ENCODE peak calls at places on chromosomes 11 and 22, in nine cellular contexts. One of them, this sample, is unnamed.

GRCh38 chr22:41229730-41230398 is 10.9 kb downstream of the CHADL start:
- DNase-seq in activated CD4-positive, alpha-beta T cell treated with anti-CD3 and anti-CD28 coated beads for 36 hours: no peak
- DNase-seq in fibroblast of lung: no peak
- DNase-seq in effector memory CD4-positive, alpha-beta T cell: no peak
- DNase-seq in CD4-positive, alpha-beta T cell: no peak
- DNase-seq in CD8-positive, alpha-beta memory T cell: no peak
- DNase-seq in activated naive CD4-positive, alpha-beta T cell treated with anti-CD3 and anti-CD28 coated beads, Interleukin-2, amount 10 ng/mL, durations not matched to agents 7 days and 5 days: no peak
- DNase-seq in stimulated activated CD4-positive, alpha-beta T cell treated with anti-CD3 and anti-CD28 coated beads, Interleukin-15, amount 100 ng/mL, for 1 hour: no peak
- DNase-seq in activated T-cell treated with anti-CD3 and anti-CD28 coated beads for 48 hours: no peak
- DNase-seq in this sample: no peak

GRCh38 chr11:116357769-116358544 is 414.8 kb downstream of the BUD13 start:
- DNase-seq in activated CD4-positive, alpha-beta T cell treated with anti-CD3 and anti-CD28 coated beads for 36 hours: peak; percentile 27
- DNase-seq in activated T-cell treated with anti-CD3 and anti-CD28 coated beads for 48 hours: no peak
- DNase-seq in CD8-positive, alpha-beta memory T cell: no peak
- DNase-seq in stimulated activated CD4-positive, alpha-beta T cell treated with anti-CD3 and anti-CD28 coated beads, Interleukin-15, amount 100 ng/mL, for 1 hour: no peak
- DNase-seq in CD4-positive, alpha-beta T cell: no peak
- DNase-seq in activated naive CD4-positive, alpha-beta T cell treated with anti-CD3 and anti-CD28 coated beads, Interleukin-2, amount 10 ng/mL, durations not matched to agents 7 days and 5 days: no peak
- DNase-seq in effector memory CD4-positive, alpha-beta T cell: no peak
- DNase-seq in fibroblast of lung: peak; percentile 8
- DNase-seq in this sample: no peak

GRCh38 chr11:62611705-62612365 is 740 bp downstream of the EML3 start:
- DNase-seq in CD4-positive, alpha-beta T cell: no peak
- DNase-seq in activated CD4-positive, alpha-beta T cell treated with anti-CD3 and anti-CD28 coated beads for 36 hours: peak; percentile 72
- DNase-seq in fibroblast of lung: peak; percentile 74
- DNase-seq in stimulated activated CD4-positive, alpha-beta T cell treated with anti-CD3 and anti-CD28 coated beads, Interleukin-15, amount 100 ng/mL, for 1 hour: peak; percentile 38
- DNase-seq in activated T-cell treated with anti-CD3 and anti-CD28 coated beads for 48 hours: peak; percentile 40
- DNase-seq in effector memory CD4-positive, alpha-beta T cell: peak; percentile 12
- DNase-seq in activated naive CD4-positive, alpha-beta T cell treated with anti-CD3 and anti-CD28 coated beads, Interleukin-2, amount 10 ng/mL, durations not matched to agents 7 days and 5 days: peak; percentile 48
- DNase-seq in CD8-positive, alpha-beta memory T cell: peak; percentile 58
- DNase-seq in this sample: peak; percentile 60

GRCh38 chr22:33853200-33854097 is 66.8 kb downstream of the LARGE1 start:
- DNase-seq in CD4-positive, alpha-beta T cell: no peak
- DNase-seq in activated CD4-positive, alpha-beta T cell treated with anti-CD3 and anti-CD28 coated beads for 36 hours: peak; percentile 8
- DNase-seq in activated naive CD4-positive, alpha-beta T cell treated with anti-CD3 and anti-CD28 coated beads, Interleukin-2, amount 10 ng/mL, durations not matched to agents 7 days and 5 days: no peak
- DNase-seq in stimulated activated CD4-positive, alpha-beta T cell treated with anti-CD3 and anti-CD28 coated beads, Interleukin-15, amount 100 ng/mL, for 1 hour: no peak
- DNase-seq in CD8-positive, alpha-beta memory T cell: no peak
- DNase-seq in fibroblast of lung: peak; percentile 85
- DNase-seq in effector memory CD4-positive, alpha-beta T cell: no peak
- DNase-seq in activated T-cell treated with anti-CD3 and anti-CD28 coated beads for 48 hours: no peak
- DNase-seq in this sample: peak; percentile 77

GRCh38 chr11:59368238-59369022 is 9.7 kb downstream of the OR5AN1 start:
- DNase-seq in fibroblast of lung: no peak
- DNase-seq in CD8-positive, alpha-beta memory T cell: no peak
- DNase-seq in effector memory CD4-positive, alpha-beta T cell: no peak
- DNase-seq in stimulated activated CD4-positive, alpha-beta T cell treated with anti-CD3 and anti-CD28 coated beads, Interleukin-15, amount 100 ng/mL, for 1 hour: no peak
- DNase-seq in activated naive CD4-positive, alpha-beta T cell treated with anti-CD3 and anti-CD28 coated beads, Interleukin-2, amount 10 ng/mL, durations not matched to agents 7 days and 5 days: no peak
- DNase-seq in activated T-cell treated with anti-CD3 and anti-CD28 coated beads for 48 hours: no peak
- DNase-seq in CD4-positive, alpha-beta T cell: no peak
- DNase-seq in activated CD4-positive, alpha-beta T cell treated with anti-CD3 and anti-CD28 coated beads for 36 hours: no peak
- DNase-seq in this sample: no peak

GRCh38 chr22:38923463-38924196 is 33.8 kb upstream of the APOBEC3A start:
- DNase-seq in activated T-cell treated with anti-CD3 and anti-CD28 coated beads for 48 hours: no peak
- DNase-seq in effector memory CD4-positive, alpha-beta T cell: no peak
- DNase-seq in activated naive CD4-positive, alpha-beta T cell treated with anti-CD3 and anti-CD28 coated beads, Interleukin-2, amount 10 ng/mL, durations not matched to agents 7 days and 5 days: no peak
- DNase-seq in activated CD4-positive, alpha-beta T cell treated with anti-CD3 and anti-CD28 coated beads for 36 hours: no peak
- DNase-seq in CD4-positive, alpha-beta T cell: no peak
- DNase-seq in stimulated activated CD4-positive, alpha-beta T cell treated with anti-CD3 and anti-CD28 coated beads, Interleukin-15, amount 100 ng/mL, for 1 hour: no peak
- DNase-seq in fibroblast of lung: peak; percentile 92
- DNase-seq in CD8-positive, alpha-beta memory T cell: no peak
- DNase-seq in this sample: peak; percentile 89

GRCh38 chr11:67576742-67577475 is 6.7 kb upstream of the GSTP1 start:
- DNase-seq in CD8-positive, alpha-beta memory T cell: no peak
- DNase-seq in stimulated activated CD4-positive, alpha-beta T cell treated with anti-CD3 and anti-CD28 coated beads, Interleukin-15, amount 100 ng/mL, for 1 hour: no peak
- DNase-seq in fibroblast of lung: no peak
- DNase-seq in effector memory CD4-positive, alpha-beta T cell: no peak
- DNase-seq in CD4-positive, alpha-beta T cell: no peak
- DNase-seq in activated naive CD4-positive, alpha-beta T cell treated with anti-CD3 and anti-CD28 coated beads, Interleukin-2, amount 10 ng/mL, durations not matched to agents 7 days and 5 days: peak; percentile 28
- DNase-seq in activated T-cell treated with anti-CD3 and anti-CD28 coated beads for 48 hours: no peak
- DNase-seq in activated CD4-positive, alpha-beta T cell treated with anti-CD3 and anti-CD28 coated beads for 36 hours: peak; percentile 21
- DNase-seq in this sample: no peak

GRCh38 chr22:46589141-46589748 is 30.9 kb upstream of the GRAMD4 start:
- DNase-seq in activated naive CD4-positive, alpha-beta T cell treated with anti-CD3 and anti-CD28 coated beads, Interleukin-2, amount 10 ng/mL, durations not matched to agents 7 days and 5 days: no peak
- DNase-seq in fibroblast of lung: no peak
- DNase-seq in CD8-positive, alpha-beta memory T cell: no peak
- DNase-seq in activated CD4-positive, alpha-beta T cell treated with anti-CD3 and anti-CD28 coated beads for 36 hours: no peak
- DNase-seq in stimulated activated CD4-positive, alpha-beta T cell treated with anti-CD3 and anti-CD28 coated beads, Interleukin-15, amount 100 ng/mL, for 1 hour: no peak
- DNase-seq in activated T-cell treated with anti-CD3 and anti-CD28 coated beads for 48 hours: no peak
- DNase-seq in CD4-positive, alpha-beta T cell: no peak
- DNase-seq in effector memory CD4-positive, alpha-beta T cell: no peak
- DNase-seq in this sample: no peak

GRCh38 chr11:77547863-77548551 is 41.7 kb upstream of the AQP11 start:
- DNase-seq in CD8-positive, alpha-beta memory T cell: no peak
- DNase-seq in CD4-positive, alpha-beta T cell: no peak
- DNase-seq in activated T-cell treated with anti-CD3 and anti-CD28 coated beads for 48 hours: no peak
- DNase-seq in fibroblast of lung: peak; percentile 60
- DNase-seq in activated CD4-positive, alpha-beta T cell treated with anti-CD3 and anti-CD28 coated beads for 36 hours: peak; percentile 40
- DNase-seq in stimulated activated CD4-positive, alpha-beta T cell treated with anti-CD3 and anti-CD28 coated beads, Interleukin-15, amount 100 ng/mL, for 1 hour: no peak
- DNase-seq in activated naive CD4-positive, alpha-beta T cell treated with anti-CD3 and anti-CD28 coated beads, Interleukin-2, amount 10 ng/mL, durations not matched to agents 7 days and 5 days: peak; percentile 48
- DNase-seq in effector memory CD4-positive, alpha-beta T cell: no peak
- DNase-seq in this sample: peak; percentile 47

GRCh38 chr11:1272531-1272930 is 36.9 kb downstream of the TOLLIP start:
- DNase-seq in effector memory CD4-positive, alpha-beta T cell: no peak
- DNase-seq in CD4-positive, alpha-beta T cell: no peak
- DNase-seq in activated naive CD4-positive, alpha-beta T cell treated with anti-CD3 and anti-CD28 coated beads, Interleukin-2, amount 10 ng/mL, durations not matched to agents 7 days and 5 days: no peak
- DNase-seq in stimulated activated CD4-positive, alpha-beta T cell treated with anti-CD3 and anti-CD28 coated beads, Interleukin-15, amount 100 ng/mL, for 1 hour: no peak
- DNase-seq in activated T-cell treated with anti-CD3 and anti-CD28 coated beads for 48 hours: no peak
- DNase-seq in CD8-positive, alpha-beta memory T cell: no peak
- DNase-seq in activated CD4-positive, alpha-beta T cell treated with anti-CD3 and anti-CD28 coated beads for 36 hours: no peak
- DNase-seq in fibroblast of lung: no peak
- DNase-seq in this sample: no peak

GRCh38 chr11:64071849-64072248 is 36.1 kb downstream of the FLRT1 start:
- DNase-seq in fibroblast of lung: no peak
- DNase-seq in CD8-positive, alpha-beta memory T cell: no peak
- DNase-seq in activated CD4-positive, alpha-beta T cell treated with anti-CD3 and anti-CD28 coated beads for 36 hours: no peak
- DNase-seq in stimulated activated CD4-positive, alpha-beta T cell treated with anti-CD3 and anti-CD28 coated beads, Interleukin-15, amount 100 ng/mL, for 1 hour: no peak
- DNase-seq in CD4-positive, alpha-beta T cell: no peak
- DNase-seq in effector memory CD4-positive, alpha-beta T cell: no peak
- DNase-seq in activated T-cell treated with anti-CD3 and anti-CD28 coated beads for 48 hours: no peak
- DNase-seq in activated naive CD4-positive, alpha-beta T cell treated with anti-CD3 and anti-CD28 coated beads, Interleukin-2, amount 10 ng/mL, durations not matched to agents 7 days and 5 days: no peak
- DNase-seq in this sample: no peak

GRCh38 chr11:12316432-12316831 is 60.9 kb upstream of the PARVA start:
- DNase-seq in activated CD4-positive, alpha-beta T cell treated with anti-CD3 and anti-CD28 coated beads for 36 hours: no peak
- DNase-seq in activated T-cell treated with anti-CD3 and anti-CD28 coated beads for 48 hours: no peak
- DNase-seq in activated naive CD4-positive, alpha-beta T cell treated with anti-CD3 and anti-CD28 coated beads, Interleukin-2, amount 10 ng/mL, durations not matched to agents 7 days and 5 days: no peak
- DNase-seq in CD8-positive, alpha-beta memory T cell: no peak
- DNase-seq in effector memory CD4-positive, alpha-beta T cell: no peak
- DNase-seq in stimulated activated CD4-positive, alpha-beta T cell treated with anti-CD3 and anti-CD28 coated beads, Interleukin-15, amount 100 ng/mL, for 1 hour: no peak
- DNase-seq in fibroblast of lung: no peak
- DNase-seq in CD4-positive, alpha-beta T cell: no peak
- DNase-seq in this sample: no peak

GRCh38 chr11:102488208-102488607 is 35.6 kb upstream of the TMEM123 start:
- DNase-seq in effector memory CD4-positive, alpha-beta T cell: no peak
- DNase-seq in stimulated activated CD4-positive, alpha-beta T cell treated with anti-CD3 and anti-CD28 coated beads, Interleukin-15, amount 100 ng/mL, for 1 hour: no peak
- DNase-seq in activated T-cell treated with anti-CD3 and anti-CD28 coated beads for 48 hours: no peak
- DNase-seq in fibroblast of lung: no peak
- DNase-seq in activated naive CD4-positive, alpha-beta T cell treated with anti-CD3 and anti-CD28 coated beads, Interleukin-2, amount 10 ng/mL, durations not matched to agents 7 days and 5 days: no peak
- DNase-seq in CD8-positive, alpha-beta memory T cell: no peak
- DNase-seq in CD4-positive, alpha-beta T cell: no peak
- DNase-seq in activated CD4-positive, alpha-beta T cell treated with anti-CD3 and anti-CD28 coated beads for 36 hours: no peak
- DNase-seq in this sample: no peak

GRCh38 chr22:45554040-45554406 is 51.3 kb downstream of the FBLN1 start:
- DNase-seq in activated naive CD4-positive, alpha-beta T cell treated with anti-CD3 and anti-CD28 coated beads, Interleukin-2, amount 10 ng/mL, durations not matched to agents 7 days and 5 days: no peak
- DNase-seq in activated CD4-positive, alpha-beta T cell treated with anti-CD3 and anti-CD28 coated beads for 36 hours: no peak
- DNase-seq in fibroblast of lung: no peak
- DNase-seq in CD8-positive, alpha-beta memory T cell: no peak
- DNase-seq in stimulated activated CD4-positive, alpha-beta T cell treated with anti-CD3 and anti-CD28 coated beads, Interleukin-15, amount 100 ng/mL, for 1 hour: no peak
- DNase-seq in CD4-positive, alpha-beta T cell: no peak
- DNase-seq in effector memory CD4-positive, alpha-beta T cell: no peak
- DNase-seq in activated T-cell treated with anti-CD3 and anti-CD28 coated beads for 48 hours: no peak
- DNase-seq in this sample: no peak

GRCh38 chr22:37633082-37633692 is 6.3 kb upstream of the SH3BP1 start:
- DNase-seq in activated CD4-positive, alpha-beta T cell treated with anti-CD3 and anti-CD28 coated beads for 36 hours: peak; percentile 71
- DNase-seq in activated naive CD4-positive, alpha-beta T cell treated with anti-CD3 and anti-CD28 coated beads, Interleukin-2, amount 10 ng/mL, durations not matched to agents 7 days and 5 days: peak; percentile 41
- DNase-seq in effector memory CD4-positive, alpha-beta T cell: no peak
- DNase-seq in activated T-cell treated with anti-CD3 and anti-CD28 coated beads for 48 hours: no peak
- DNase-seq in CD8-positive, alpha-beta memory T cell: peak; percentile 80
- DNase-seq in CD4-positive, alpha-beta T cell: no peak
- DNase-seq in stimulated activated CD4-positive, alpha-beta T cell treated with anti-CD3 and anti-CD28 coated beads, Interleukin-15, amount 100 ng/mL, for 1 hour: no peak
- DNase-seq in fibroblast of lung: no peak
- DNase-seq in this sample: no peak

GRCh38 chr11:16840951-16841350 is 102.5 kb downstream of the C11orf58 start:
- DNase-seq in activated naive CD4-positive, alpha-beta T cell treated with anti-CD3 and anti-CD28 coated beads, Interleukin-2, amount 10 ng/mL, durations not matched to agents 7 days and 5 days: no peak
- DNase-seq in CD8-positive, alpha-beta memory T cell: no peak
- DNase-seq in CD4-positive, alpha-beta T cell: no peak
- DNase-seq in effector memory CD4-positive, alpha-beta T cell: no peak
- DNase-seq in activated T-cell treated with anti-CD3 and anti-CD28 coated beads for 48 hours: no peak
- DNase-seq in activated CD4-positive, alpha-beta T cell treated with anti-CD3 and anti-CD28 coated beads for 36 hours: no peak
- DNase-seq in stimulated activated CD4-positive, alpha-beta T cell treated with anti-CD3 and anti-CD28 coated beads, Interleukin-15, amount 100 ng/mL, for 1 hour: no peak
- DNase-seq in fibroblast of lung: no peak
- DNase-seq in this sample: no peak